ENCODE peak calls at places on chromosomes 16 and 17, in five cellular contexts. T is K562, G is prostate gland, U is GM23338, Y is breast epithelium. N is an unnamed sample.

GRCh38 chr17:34584805-34585416 is 5.5 kb downstream of the TMEM132E start:
- DNase-seq in T (no peak), G (no peak), U (peak), Y (no peak), N (no peak)

GRCh38 chr17:13756763-13757162 is 155.0 kb upstream of the HS3ST3A1 start:
- DNase-seq in T (no peak), G (no peak), U (no peak), Y (no peak), N (no peak)

GRCh38 chr17:57432507-57433277 is 176.4 kb downstream of the MSI2 start:
- DNase-seq in T (no peak), G (no peak), U (no peak), Y (no peak), N (no peak)

GRCh38 chr17:74759941-74760340 is 11.5 kb downstream of the NHERF1 start:
- DNase-seq in T (no peak), G (peak), U (peak), Y (peak), N (no peak)

GRCh38 chr17:54544239-54544638 is 356.4 kb upstream of the TOM1L1 start:
- DNase-seq in T (no peak), G (no peak), U (peak), Y (no peak), N (no peak)

GRCh38 chr17:17516941-17517720 is 20.9 kb upstream of the RASD1 start:
- DNase-seq in T (no peak), G (no peak), U (no peak), Y (no peak), N (no peak)

GRCh38 chr16:1645914-1646525 is 32.1 kb upstream of the JPT2 start:
- DNase-seq in T (peak), G (peak), U (no peak), Y (no peak), N (peak)

GRCh38 chr16:57444711-57445110 is 2.5 kb downstream of the CIAPIN1 start:
- DNase-seq in T (no peak), G (no peak), U (no peak), Y (no peak), N (no peak)

GRCh38 chr16:28497861-28498599 is 3.6 kb downstream of the APOBR start:
- DNase-seq in T (no peak), G (no peak), U (no peak), Y (no peak), N (no peak)

GRCh38 chr17:9918352-9918751 is 13.3 kb upstream of the RCVRN start:
- DNase-seq in T (no peak), G (no peak), U (no peak), Y (no peak), N (no peak)

GRCh38 chr17:21524211-21524591 is 148.0 kb downstream of the KCNJ12 start:
- DNase-seq in T (no peak), G (no peak), U (no peak), Y (no peak), N (no peak)

GRCh38 chr17:47208744-47209488 is at the start of gene MYL4:
- DNase-seq in T (peak), G (no peak), U (no peak), Y (no peak), N (no peak)

GRCh38 chr16:84732674-84733352 is 33.0 kb downstream of the USP10 start:
- DNase-seq in T (no peak), G (peak), U (no peak), Y (no peak), N (no peak)

DNA sequence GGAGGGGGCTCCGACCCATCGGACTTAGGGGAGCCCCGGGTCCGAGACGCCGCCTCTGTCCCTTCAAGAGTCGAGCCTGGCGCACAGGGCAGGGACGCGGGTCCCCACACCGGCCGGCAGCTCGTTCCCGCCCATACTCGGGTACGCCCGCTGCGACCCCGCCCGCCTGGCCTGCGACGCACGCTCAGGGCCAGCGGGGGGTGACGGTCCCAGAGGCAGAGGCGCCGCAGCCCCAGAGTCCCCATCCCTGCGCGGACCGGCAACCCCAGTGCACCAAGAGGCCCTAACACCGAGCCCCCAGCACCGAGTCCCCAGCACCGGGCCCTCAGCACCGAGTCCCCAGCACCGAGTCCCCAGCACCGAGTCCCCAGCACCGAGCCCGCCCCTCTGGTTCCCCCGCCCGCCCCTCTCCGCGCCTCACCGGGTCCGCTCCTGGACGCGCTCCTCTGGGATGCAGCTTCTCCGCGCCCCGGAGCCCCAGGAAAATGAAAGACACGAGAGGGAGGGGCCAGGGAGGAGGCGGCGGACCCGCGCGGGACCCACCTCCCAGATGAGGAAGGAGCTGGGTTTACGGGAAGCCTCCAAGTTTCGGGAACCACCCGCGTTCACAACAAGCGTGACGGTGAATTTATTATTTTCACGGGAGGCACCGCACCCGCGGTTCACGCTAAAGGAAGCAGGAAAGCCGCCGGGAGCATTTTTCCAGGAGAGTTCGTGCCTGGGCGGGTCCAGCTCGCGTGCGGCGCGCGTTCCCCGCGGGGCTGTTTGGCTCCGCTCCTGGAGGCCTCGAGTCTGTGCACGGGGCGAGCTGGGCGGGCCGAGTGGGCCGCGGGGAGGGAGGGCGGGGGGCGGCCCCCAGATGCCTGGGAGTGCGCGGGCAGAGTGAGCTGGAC is at the start of gene SECTM1:
- DNase-seq in T (no peak), G (no peak), U (peak), Y (peak), N (no peak)
- TF ChIP-seq POLR2AphosphoS5 in T (no peak), G (peak), U (no peak), Y (no peak), N (no peak)

GRCh38 chr16:75026892-75027391 is 28.1 kb downstream of the ZNRF1 start:
- DNase-seq in T (no peak), G (no peak), U (no peak), Y (no peak), N (no peak)

GRCh38 chr16:75028544-75028943 is 29.7 kb downstream of the ZNRF1 start:
- DNase-seq in T (no peak), G (no peak), U (no peak), Y (no peak), N (no peak)

GRCh38 chr16:75027520-75028300 is 28.9 kb downstream of the ZNRF1 start:
- DNase-seq in T (no peak), G (no peak), U (no peak), Y (no peak), N (no peak)

GRCh38 chr16:75032655-75033054 is 33.8 kb downstream of the ZNRF1 start:
- DNase-seq in T (no peak), G (no peak), U (no peak), Y (no peak), N (no peak)

DNA sequence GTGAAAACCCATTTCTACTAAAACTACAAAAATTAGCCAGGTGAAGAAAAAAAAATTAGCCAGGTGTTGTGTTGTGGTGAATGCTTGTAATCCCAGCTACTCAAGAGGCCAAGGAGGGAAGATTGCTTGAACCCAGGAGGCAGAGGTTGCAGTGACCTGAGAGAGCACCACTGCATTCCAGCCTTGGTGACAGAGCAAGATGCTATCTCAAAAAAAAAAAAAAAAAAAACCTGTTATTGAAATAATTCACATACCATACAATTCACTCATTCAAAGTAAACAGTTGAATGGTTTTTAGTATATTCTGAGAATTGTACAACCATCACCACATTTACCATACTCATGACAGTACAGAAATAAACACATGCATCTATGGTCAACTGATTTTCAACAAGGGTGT is 31.0 kb downstream of the ZNRF1 start:
- DNase-seq in T (no peak), G (no peak), U (no peak), Y (no peak), N (no peak)
- TF ChIP-seq POLR2AphosphoS5 in T (no peak), G (no peak), U (no peak), Y (no peak), N (no peak)

GRCh38 chr17:45282683-45283644 is 21.1 kb upstream of the SPATA32 start:
- DNase-seq in T (no peak), G (no peak), U (no peak), Y (no peak), N (no peak)
- TF ChIP-seq POLR2AphosphoS5 in T (no peak), G (peak), U (no peak), Y (no peak), N (no peak)

GRCh38 chr17:43546317-43547188 is at the start of gene ETV4:
- DNase-seq in T (peak), G (peak), U (peak), Y (peak), N (no peak)
- TF ChIP-seq POLR2AphosphoS5 in T (no peak), G (peak), U (peak), Y (no peak), N (no peak)

GRCh38 chr17:38674013-38674748 is 576 bp downstream of the EPOP start:
- DNase-seq in T (peak), G (no peak), U (peak), Y (no peak), N (no peak)

GRCh38 chr17:38672788-38673713 is 1.7 kb downstream of the EPOP start:
- DNase-seq in T (no peak), G (no peak), U (peak), Y (no peak), N (no peak)

GRCh38 chr17:38676706-38677504 is 2.1 kb upstream of the EPOP start:
- DNase-seq in T (peak), G (peak), U (peak), Y (peak), N (peak)

GRCh38 chr17:38673714-38674012 is 1.1 kb downstream of the EPOP start:
- DNase-seq in T (no peak), G (no peak), U (peak), Y (no peak), N (no peak)

DNA sequence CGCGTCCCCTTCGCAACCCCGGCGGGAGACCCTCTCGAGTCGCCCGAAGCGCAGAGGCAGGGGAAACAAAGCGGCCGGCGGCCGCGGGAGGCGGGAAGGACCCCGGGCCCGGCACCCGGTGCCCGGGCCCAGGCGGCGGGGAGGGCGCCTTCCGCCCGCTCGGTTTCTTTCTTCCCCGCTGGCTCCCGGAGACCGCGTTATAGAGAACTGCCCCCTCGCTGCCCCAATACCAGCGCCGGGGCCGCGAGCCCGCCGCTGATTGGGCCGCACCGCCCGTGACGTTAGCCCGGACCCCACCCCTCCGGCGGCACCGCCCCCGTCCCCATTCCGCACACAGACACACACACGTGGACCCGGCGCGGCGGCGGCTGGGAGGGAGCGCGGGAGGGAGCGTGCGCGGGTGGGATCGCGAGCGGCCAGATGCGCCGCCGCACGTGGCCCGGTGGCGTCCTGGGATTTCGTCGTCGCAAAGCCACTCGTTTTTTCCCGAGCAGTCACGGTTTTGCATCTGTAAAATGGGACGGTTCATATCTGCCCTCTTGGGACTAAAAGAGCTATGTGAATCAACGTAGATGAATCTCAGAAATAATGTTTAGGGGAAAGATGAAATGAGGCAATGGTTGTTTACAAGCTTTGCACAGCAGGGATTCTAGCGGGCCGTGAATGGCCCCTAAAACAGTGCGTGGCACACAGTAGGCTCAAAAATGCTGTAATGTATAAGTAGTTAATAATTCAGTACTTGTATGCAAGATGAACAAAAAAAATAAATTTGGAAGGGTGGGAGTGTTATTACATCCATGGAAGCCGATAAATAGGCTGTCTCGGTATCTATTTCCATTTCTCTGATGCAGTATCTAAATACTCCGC is at the start of gene EPOP:
- DNase-seq in T (peak), G (peak), U (peak), Y (peak), N (no peak)
- TF ChIP-seq POLR2AphosphoS5 in T (no peak), G (peak), U (peak), Y (peak), N (peak)

DNA sequence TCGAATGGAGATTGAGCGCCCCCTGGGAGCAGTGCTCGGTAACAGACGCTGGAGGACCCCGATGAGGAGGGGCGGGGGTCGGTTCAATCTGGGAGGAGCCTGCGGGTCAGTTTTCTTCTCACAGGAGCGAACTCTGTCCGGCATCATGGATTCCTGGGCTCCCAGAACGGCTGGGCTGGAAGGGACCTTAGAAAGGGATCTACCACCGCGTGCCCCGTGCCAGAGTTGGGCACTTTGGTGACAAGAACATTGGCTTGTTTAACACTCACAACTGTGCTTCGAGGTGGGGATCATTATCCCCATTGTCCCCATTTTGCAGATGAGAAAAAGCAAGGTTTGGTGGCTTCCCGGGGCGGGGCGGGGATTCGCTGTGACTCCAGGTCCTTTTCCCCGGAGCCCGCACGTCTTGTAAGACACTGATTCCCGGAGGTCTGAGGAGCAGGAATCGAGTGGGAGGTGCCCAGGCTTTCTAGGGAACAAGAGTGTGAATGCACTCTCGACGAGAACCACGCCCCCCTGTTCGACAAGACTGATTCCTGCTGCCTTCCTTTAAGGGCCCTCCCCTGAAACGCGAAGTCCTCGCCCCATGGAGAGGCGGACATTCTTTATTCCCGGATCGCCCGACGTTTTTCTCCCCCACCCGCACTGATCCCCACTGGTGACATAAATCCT is 1.5 kb upstream of the FBXL19 start:
- DNase-seq in T (peak), G (peak), U (peak), Y (peak), N (no peak)
- TF ChIP-seq POLR2AphosphoS5 in T (no peak), G (peak), U (peak), Y (no peak), N (no peak)

DNA sequence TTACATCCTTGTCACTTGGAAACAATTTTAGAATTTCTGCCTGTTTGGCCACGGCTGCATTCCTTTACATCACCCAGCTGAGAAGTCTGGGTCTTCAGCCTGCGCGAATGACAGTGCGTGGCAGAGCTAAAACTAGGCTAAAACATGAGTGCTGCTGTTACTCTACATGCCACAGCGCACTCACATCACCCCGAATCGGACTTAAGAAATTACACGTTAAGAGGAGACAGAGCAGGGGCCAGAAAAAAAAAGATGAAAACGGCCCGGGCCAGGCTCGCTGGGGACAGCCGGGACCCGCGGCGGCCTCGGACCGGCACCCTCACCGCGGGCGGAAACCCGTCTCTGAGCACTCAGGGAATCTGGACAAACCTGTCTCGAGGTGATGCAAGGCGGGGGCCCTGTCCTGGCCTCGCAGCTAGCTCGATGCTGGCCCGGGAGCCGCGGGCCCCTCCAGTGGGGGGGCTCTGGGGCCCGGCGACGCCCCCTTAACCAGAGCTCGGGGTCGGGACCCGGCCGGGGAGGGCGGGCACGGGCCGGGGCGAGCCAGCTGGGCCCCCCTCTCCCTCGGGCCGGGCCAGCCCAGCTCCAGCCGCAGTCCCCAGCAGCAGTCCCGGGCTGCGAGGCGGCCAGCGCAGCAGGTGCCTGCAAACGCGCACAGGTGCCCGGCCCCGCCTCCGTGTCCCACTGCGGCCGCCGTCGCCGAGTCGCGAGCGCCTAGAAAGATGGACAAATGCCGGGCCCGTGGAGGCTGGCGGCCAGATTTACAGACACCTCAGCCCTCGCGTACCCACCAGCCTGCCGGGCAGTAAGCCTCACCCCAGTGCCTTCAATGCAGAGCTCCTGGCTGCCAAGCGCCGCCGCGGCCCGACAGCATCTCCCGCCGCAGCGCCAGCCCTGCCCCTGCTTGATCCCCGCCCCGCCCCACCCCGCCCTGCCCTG is at the start of gene AKTIP:
- DNase-seq in T (peak), G (peak), U (peak), Y (peak), N (no peak)
- TF ChIP-seq POLR2AphosphoS5 in T (no peak), G (no peak), U (no peak), Y (no peak), N (no peak)

GRCh38 chr16:79751785-79752184 is 151.2 kb upstream of the MAF start:
- DNase-seq in T (no peak), G (peak), U (no peak), Y (no peak), N (no peak)
- TF ChIP-seq POLR2AphosphoS5 in T (no peak), G (peak), U (no peak), Y (peak), N (no peak)

N was measured in Panc1.